ENCODE peak calls at places on chromosomes 1 and 21, in four cellular contexts. H is WTC11, C is K562, F is HepG2. Q is an unnamed sample.
A peak's percentile ranks its signal among the peaks of the same experiment; 100 is the strongest.

GRCh38 chr1:214445846-214446614 is 105.4 kb downstream of the PTPN14 start:
- DNase-seq in H (no peak), C (no peak), F (no peak), Q (no peak)

GRCh38 chr1:111516008-111516535 is 12.6 kb upstream of the ADORA3 start:
- DNase-seq in H (no peak), C (peak; percentile 48), F (no peak), Q (no peak)

GRCh38 chr1:174169342-174169741 is 10.0 kb downstream of the RABGAP1L start:
- DNase-seq in H (no peak), C (no peak), F (no peak), Q (no peak)

GRCh38 chr1:183349201-183349711 is 68.9 kb downstream of the NMNAT2 start:
- DNase-seq in H (no peak), C (no peak), F (no peak), Q (no peak)

GRCh38 chr1:24643362-24644346 is 552 bp downstream of the SRRM1 start:
- DNase-seq in H (no peak), C (peak; percentile 75), F (no peak), Q (peak; percentile 28)

GRCh38 chr1:214678386-214678785 is 75.4 kb downstream of the CENPF start:
- DNase-seq in H (no peak), C (no peak), F (peak; percentile 96), Q (peak; percentile 6)

GRCh38 chr1:177620636-177621190 is 349.1 kb downstream of the SEC16B start:
- DNase-seq in H (no peak), C (no peak), F (no peak), Q (no peak)

GRCh38 chr1:215777370-215777925 is 210.3 kb downstream of the KCTD3 start:
- DNase-seq in H (no peak), C (no peak), F (no peak), Q (no peak)

GRCh38 chr1:23196627-23197328 is 20.5 kb downstream of the HTR1D start:
- DNase-seq in H (no peak), C (no peak), F (no peak), Q (peak; percentile 96)

GRCh38 chr1:228837817-228838716 is 102.8 kb downstream of the RHOU start:
- DNase-seq in H (no peak), C (peak; percentile 54), F (peak; percentile 98), Q (peak; percentile 88)

GRCh38 chr1:169879034-169879835 is 14.5 kb downstream of the SCYL3 start:
- DNase-seq in H (no peak), C (no peak), F (no peak), Q (no peak)

GRCh38 chr1:51336004-51336403 is 5.6 kb upstream of the TTC39A start:
- DNase-seq in H (no peak), C (no peak), F (no peak), Q (no peak)

GRCh38 chr21:26041441-26042180 is 129.0 kb downstream of the APP start:
- DNase-seq in H (no peak), C (no peak), F (no peak), Q (no peak)

GRCh38 chr1:28343405-28343804 is 14.6 kb downstream of the MED18 start:
- DNase-seq in H (no peak), C (no peak), F (peak; percentile 66), Q (peak; percentile 61)

GRCh38 chr1:231630558-231631205 is 4.1 kb downstream of the DISC1 start:
- DNase-seq in H (no peak), C (no peak), F (no peak), Q (no peak)

GRCh38 chr1:245493029-245493428 is 338.2 kb downstream of the KIF26B start:
- DNase-seq in H (no peak), C (peak; percentile 60), F (peak; percentile 26), Q (no peak)
- TF ChIP-seq ESRRA in H (no peak), C (no peak), F (no peak), Q (no peak)

GRCh38 chr1:160907976-160908375 is 23.0 kb upstream of the ITLN1 start:
- DNase-seq in H (no peak), C (no peak), F (no peak), Q (no peak)

GRCh38 chr1:160910351-160910750 is 25.4 kb upstream of the ITLN1 start:
- DNase-seq in H (no peak), C (no peak), F (no peak), Q (no peak)

GRCh38 chr1:160911925-160912324 is 26.9 kb upstream of the ITLN1 start:
- DNase-seq in H (no peak), C (no peak), F (no peak), Q (no peak)

GRCh38 chr1:160916666-160917065 is 31.7 kb upstream of the ITLN1 start:
- DNase-seq in H (no peak), C (no peak), F (no peak), Q (peak; percentile 12)

GRCh38 chr1:160911441-160911840 is 26.5 kb upstream of the ITLN1 start:
- DNase-seq in H (no peak), C (peak; percentile 18), F (no peak), Q (no peak)
- TF ChIP-seq NR3C1 in H (no peak), C (no peak), F (no peak), Q (no peak)

GRCh38 chr1:3444736-3445135 is 9.7 kb upstream of the ARHGEF16 start:
- DNase-seq in H (no peak), C (no peak), F (no peak), Q (no peak)
- TF ChIP-seq ESRRA in H (no peak), C (no peak), F (no peak), Q (no peak)

DNA sequence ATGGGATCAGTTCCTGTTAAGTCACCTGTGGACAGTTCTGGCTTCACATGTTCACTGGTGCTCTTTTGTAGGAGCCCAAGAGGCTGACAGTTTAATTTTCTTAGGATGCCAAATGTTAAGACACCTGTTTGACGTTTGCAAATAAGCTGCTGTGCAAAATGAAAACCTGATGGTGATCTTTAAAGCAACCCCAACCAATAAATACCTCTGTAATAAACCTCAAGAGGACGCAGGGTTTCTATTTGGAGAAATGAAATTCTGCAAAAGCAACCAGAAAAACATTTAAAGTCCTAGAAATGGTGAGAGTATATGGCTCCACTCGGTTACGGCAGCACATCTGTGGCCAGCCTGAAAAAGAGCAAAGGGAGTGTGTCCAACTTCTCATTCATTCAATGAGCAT is 5.7 kb upstream of the RHEX start:
- DNase-seq in H (no peak), C (no peak), F (no peak), Q (no peak)
- TF ChIP-seq NR3C1 in H (no peak), C (no peak), F (no peak), Q (no peak)

DNA sequence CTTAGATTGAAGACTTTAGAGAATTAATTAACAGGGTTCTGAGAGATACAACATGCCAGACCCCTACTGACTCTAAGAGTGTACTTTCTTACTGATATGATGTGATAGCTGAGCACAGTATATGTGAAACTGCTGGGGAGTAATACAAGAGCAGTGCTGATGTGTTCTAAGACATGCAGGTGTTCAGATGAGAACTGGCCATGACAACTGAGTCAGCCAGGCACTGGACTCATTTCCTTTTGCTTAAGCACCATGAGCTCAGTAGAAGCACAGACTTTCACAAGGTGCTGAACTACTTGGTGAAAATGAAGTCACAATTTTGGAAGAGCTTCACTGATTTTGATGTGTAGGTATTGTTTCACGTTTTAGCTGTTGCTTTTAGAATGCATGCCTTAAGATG is 15.9 kb upstream of the POGZ start:
- DNase-seq in H (no peak), C (no peak), F (no peak), Q (no peak)
- TF ChIP-seq ESRRA in H (no peak), C (no peak), F (no peak), Q (no peak)

GRCh38 chr1:35660581-35661473 is 19.5 kb upstream of the PSMB2 start:
- DNase-seq in H (peak; percentile 66), C (peak; percentile 37), F (no peak), Q (peak; percentile 20)
- TF ChIP-seq NR3C1 in H (no peak), C (no peak), F (no peak), Q (no peak)

DNA sequence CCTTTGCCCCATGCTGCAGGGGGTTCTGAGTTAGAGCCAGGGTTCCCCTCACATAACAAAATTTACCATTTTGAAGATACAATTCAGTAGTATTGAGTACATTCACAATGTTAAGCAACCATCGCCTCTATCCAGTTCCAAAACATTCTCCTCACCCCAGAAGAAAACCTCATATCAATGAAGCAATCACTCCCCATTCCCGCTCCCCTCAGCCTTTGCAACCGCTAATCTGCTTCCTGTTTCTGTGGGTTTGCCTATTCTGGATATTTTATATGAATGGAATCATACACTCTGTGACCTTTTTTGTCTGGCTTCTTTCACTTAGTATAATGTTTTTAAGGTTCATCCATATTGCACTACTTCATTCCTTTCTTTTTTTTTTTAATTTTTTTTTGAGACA is 32.9 kb downstream of the SERINC2 start:
- DNase-seq in H (no peak), C (no peak), F (no peak), Q (no peak)
- TF ChIP-seq ESRRA in H (no peak), C (no peak), F (no peak), Q (no peak)

GRCh38 chr1:88885933-88886332 is 5.4 kb downstream of the GTF2B start:
- DNase-seq in H (no peak), C (no peak), F (no peak), Q (no peak)

GRCh38 chr1:88892146-88892877 is 945 bp upstream of the GTF2B start:
- DNase-seq in H (no peak), C (no peak), F (peak; percentile 97), Q (peak; percentile 95)

GRCh38 chr1:88891318-88892145 is at the start of gene GTF2B:
- DNase-seq in H (peak; percentile 67), C (peak; percentile 70), F (peak; percentile 89), Q (peak; percentile 95)

GRCh38 chr1:88888755-88889154 is 2.6 kb downstream of the GTF2B start:
- DNase-seq in H (no peak), C (no peak), F (no peak), Q (no peak)

DNA sequence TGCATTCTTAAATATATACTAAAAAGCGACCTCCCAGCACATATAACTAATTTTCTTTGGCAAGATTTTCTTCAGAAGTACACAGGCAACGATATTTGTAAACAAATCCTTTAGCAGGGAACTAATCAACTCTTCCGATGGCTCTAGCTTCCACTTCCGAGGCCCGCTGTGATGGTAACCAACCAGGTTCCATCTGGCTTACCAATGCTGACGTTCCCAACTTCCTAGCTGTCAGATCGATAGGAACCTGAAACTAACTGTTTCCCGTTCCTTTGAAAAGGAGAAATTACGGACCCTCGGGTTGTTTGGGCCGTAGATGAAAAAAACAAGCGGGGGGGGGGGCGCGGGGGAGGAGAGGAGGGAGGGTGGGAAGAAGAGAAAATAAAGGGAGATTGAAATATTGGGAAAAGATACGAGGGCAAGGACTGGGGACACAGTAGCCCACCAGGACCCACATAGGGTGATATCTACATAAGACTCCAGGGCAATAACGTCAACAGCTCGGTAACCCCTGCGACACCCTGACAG is 513 bp downstream of the GTF2B start:
- DNase-seq in H (peak; percentile 24), C (no peak), F (peak; percentile 36), Q (no peak)
- TF ChIP-seq NR3C1 in H (no peak), C (no peak), F (no peak), Q (no peak)

GRCh38 chr1:38003261-38004250 is 1.8 kb downstream of the FHL3 start:
- DNase-seq in H (no peak), C (no peak), F (no peak), Q (no peak)

GRCh38 chr1:38006008-38006828 is 904 bp upstream of the FHL3 start:
- DNase-seq in H (no peak), C (no peak), F (no peak), Q (no peak)

GRCh38 chr1:38005195-38006007 is at the start of gene FHL3:
- DNase-seq in H (peak; percentile 84), C (peak; percentile 95), F (peak; percentile 51), Q (no peak)

GRCh38 chr1:38000529-38001453 is 4.5 kb downstream of the FHL3 start:
- DNase-seq in H (peak; percentile 34), C (no peak), F (peak; percentile 56), Q (no peak)

GRCh38 chr1:38004284-38005101 is 821 bp downstream of the FHL3 start:
- DNase-seq in H (peak; percentile 23), C (no peak), F (no peak), Q (no peak)
- TF ChIP-seq ESRRA in H (no peak), C (no peak), F (no peak), Q (no peak)

GRCh38 chr1:230139306-230139705 is 72.3 kb downstream of the GALNT2 start:
- DNase-seq in H (no peak), C (peak; percentile 54), F (no peak), Q (no peak)
- TF ChIP-seq NR3C1 in H (no peak), C (no peak), F (no peak), Q (no peak)